ENCODE peak calls at places on chromosomes 1 and 21, in six cellular contexts. F is aorta, D is 8988T, Z is small intestine, H is C1 segment of cervical spinal cord, T is prostate gland. W is an unnamed sample.

GRCh38 chr1:38044224-38045215 is 2.1 kb downstream of the POU3F1 start:
- DNase-seq in F (no peak), H (no peak), T (no peak), D (no peak), Z (no peak), W (no peak)

GRCh38 chr1:224287714-224288113 is 42.3 kb downstream of the NVL start:
- DNase-seq in H (no peak), D (no peak), F (no peak), T (no peak), Z (no peak), W (peak)

GRCh38 chr1:167697667-167698141 is 24.1 kb upstream of the MPZL1 start:
- DNase-seq in Z (peak), D (no peak), H (peak), T (peak), F (peak), W (peak)

GRCh38 chr1:38142606-38143005 is 96.0 kb upstream of the POU3F1 start:
- DNase-seq in D (no peak), Z (peak), T (no peak), F (no peak), H (no peak), W (no peak)

GRCh38 chr1:56452027-56453011 is 127.0 kb downstream of the PLPP3 start:
- DNase-seq in Z (no peak), T (no peak), H (no peak), D (no peak), F (no peak), W (no peak)

GRCh38 chr1:205805082-205805711 is 7.8 kb downstream of the SLC41A1 start:
- DNase-seq in F (no peak), Z (no peak), D (no peak), T (no peak), H (no peak), W (no peak)

GRCh38 chr1:77889240-77889637 is 815 bp downstream of the NEXN start:
- DNase-seq in Z (no peak), T (no peak), D (no peak), H (no peak), F (no peak), W (no peak)

GRCh38 chr1:12336436-12336835 is 106.6 kb downstream of the VPS13D start:
- DNase-seq in Z (no peak), H (no peak), F (no peak), T (no peak), D (no peak), W (no peak)

GRCh38 chr1:67599085-67599484 is 85.9 kb upstream of the GADD45A start:
- DNase-seq in Z (no peak), T (peak), D (no peak), H (no peak), F (no peak), W (no peak)

GRCh38 chr21:14116080-14116481 is 94.7 kb downstream of the LIPI start:
- DNase-seq in D (no peak), H (no peak), F (no peak), Z (peak), T (no peak), W (no peak)

GRCh38 chr1:2483026-2483425 is 6.9 kb downstream of the PLCH2 start:
- DNase-seq in Z (no peak), F (no peak), D (no peak), H (no peak), T (no peak), W (no peak)

GRCh38 chr1:60245371-60245770 is 171.8 kb upstream of the C1orf87 start:
- DNase-seq in T (no peak), F (no peak), Z (no peak), D (no peak), H (no peak), W (no peak)

GRCh38 chr1:27332536-27333281 is 9.1 kb upstream of the SYTL1 start:
- DNase-seq in D (peak), F (no peak), T (no peak), H (peak), Z (no peak), W (peak)

GRCh38 chr1:207004931-207005830 is 27.4 kb downstream of the C1orf116 start:
- DNase-seq in Z (peak), H (no peak), T (no peak), D (peak), F (no peak), W (peak)

GRCh38 chr1:2799811-2800663 is 1.5 kb downstream of the TTC34 start:
- DNase-seq in F (peak), Z (no peak), D (no peak), T (no peak), H (no peak), W (no peak)